ENCODE peak calls at places on chromosomes 5 and 9, in five cellular contexts. M is mammary epithelial cell, W is mesothelial cell of epicardium, I is sigmoid colon, D is fibroblast of pulmonary artery. E is an unnamed sample.

GRCh38 chr5:10543585-10544040 is 20.3 kb upstream of the ANKRD33B start:
- DNase-seq in M (no peak), W (no peak), I (peak), D (no peak), E (no peak)

GRCh38 chr9:104068546-104068945 is 25.6 kb upstream of the SMC2 start:
- DNase-seq in M (peak), W (no peak), I (no peak), D (peak), E (no peak)

GRCh38 chr5:34787035-34787434 is 51.9 kb upstream of the TTC23L start:
- DNase-seq in M (no peak), W (no peak), I (no peak), D (no peak), E (no peak)

GRCh38 chr9:81559741-81560140 is 129.6 kb downstream of the TLE1 start:
- DNase-seq in M (peak), W (no peak), I (no peak), D (peak), E (no peak)

GRCh38 chr9:8486095-8486494 is 686.5 kb upstream of the DMAC1 start:
- DNase-seq in M (no peak), W (no peak), I (no peak), D (peak), E (no peak)

GRCh38 chr5:143437666-143438273 is 34.3 kb upstream of the NR3C1 start:
- DNase-seq in M (no peak), W (no peak), I (no peak), D (no peak), E (no peak)

GRCh38 chr5:177434437-177434836 is 8.0 kb downstream of the GRK6 start:
- DNase-seq in M (no peak), W (no peak), I (no peak), D (no peak), E (peak)

GRCh38 chr5:99045864-99046263 is 117.1 kb upstream of the CHD1 start:
- DNase-seq in M (no peak), W (no peak), I (no peak), D (no peak), E (no peak)

GRCh38 chr5:39399135-39400036 is 25.4 kb downstream of the DAB2 start:
- DNase-seq in M (peak), W (no peak), I (peak), D (peak), E (no peak)

GRCh38 chr5:135539430-135540005 is 3.8 kb upstream of the NEUROG1 start:
- DNase-seq in M (no peak), W (no peak), I (no peak), D (no peak), E (no peak)

DNA sequence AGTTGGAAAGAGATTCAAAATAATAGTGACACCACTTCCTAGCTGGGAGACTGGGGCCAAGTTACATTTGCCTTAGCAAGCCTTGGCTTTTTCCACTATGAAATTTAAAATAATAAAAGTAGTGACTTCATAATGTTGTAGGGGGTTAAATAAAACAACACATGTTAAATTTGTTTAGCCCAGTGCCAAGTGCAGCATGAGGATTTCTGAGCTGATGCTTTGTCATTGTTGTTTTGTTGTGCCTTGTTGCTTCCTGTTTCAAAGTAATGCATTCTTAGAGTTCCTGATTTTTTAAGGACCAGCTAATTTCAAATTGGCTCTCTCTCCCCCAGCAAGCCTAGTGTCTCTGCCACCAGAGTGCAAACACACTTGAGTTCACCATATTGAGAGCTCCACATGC is 270.7 kb upstream of the PAPPA start:
- DNase-seq in M (no peak), W (no peak), I (no peak), D (peak), E (no peak)
- TF ChIP-seq CTCF in M (no peak), W (no peak), I (no peak), D (no peak), E (no peak)

GRCh38 chr5:145908206-145908945 is 28.0 kb upstream of the SH3RF2 start:
- DNase-seq in M (no peak), W (no peak), I (no peak), D (no peak), E (no peak)
- TF ChIP-seq CTCF in M (peak), W (no peak), I (no peak), D (peak), E (no peak)

GRCh38 chr5:179152941-179153340 is 92.8 kb downstream of the ZNF354C start:
- DNase-seq in M (no peak), W (no peak), I (no peak), D (no peak), E (no peak)
- TF ChIP-seq CTCF in M (no peak), W (no peak), I (no peak), D (no peak), E (no peak)

DNA sequence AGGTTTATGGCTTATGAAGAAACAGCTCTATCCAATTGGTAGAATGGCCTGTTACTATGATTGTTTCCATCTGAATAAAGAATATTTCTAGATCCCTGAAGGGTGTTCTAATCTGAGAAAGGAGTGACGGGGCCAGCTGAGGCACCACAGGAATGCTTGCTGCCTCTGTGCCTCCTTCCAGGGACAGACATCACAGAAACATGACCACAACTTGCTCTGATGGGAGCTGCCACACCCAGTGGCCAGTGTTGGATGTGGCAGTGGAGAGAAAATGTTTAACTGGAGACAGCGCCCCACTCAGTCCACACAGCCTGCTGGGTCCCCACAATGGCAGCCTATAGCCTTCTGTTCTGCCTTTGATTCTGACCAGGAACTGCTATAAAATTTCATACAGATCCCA is 38.6 kb upstream of the TESK1 start:
- DNase-seq in M (no peak), W (no peak), I (no peak), D (no peak), E (no peak)
- TF ChIP-seq CTCF in M (no peak), W (no peak), I (no peak), D (no peak), E (no peak)

GRCh38 chr5:58918015-58918729 is 335.3 kb downstream of the RAB3C start:
- DNase-seq in M (no peak), W (no peak), I (no peak), D (no peak), E (no peak)
- TF ChIP-seq CTCF in M (no peak), W (no peak), I (no peak), D (no peak), E (no peak)

GRCh38 chr9:11701706-11702105 is 991.5 kb upstream of the TYRP1 start:
- DNase-seq in M (no peak), W (no peak), I (no peak), D (no peak), E (no peak)

GRCh38 chr9:11697101-11697500 is 996.1 kb upstream of the TYRP1 start:
- DNase-seq in M (no peak), W (no peak), I (no peak), D (no peak), E (no peak)

DNA sequence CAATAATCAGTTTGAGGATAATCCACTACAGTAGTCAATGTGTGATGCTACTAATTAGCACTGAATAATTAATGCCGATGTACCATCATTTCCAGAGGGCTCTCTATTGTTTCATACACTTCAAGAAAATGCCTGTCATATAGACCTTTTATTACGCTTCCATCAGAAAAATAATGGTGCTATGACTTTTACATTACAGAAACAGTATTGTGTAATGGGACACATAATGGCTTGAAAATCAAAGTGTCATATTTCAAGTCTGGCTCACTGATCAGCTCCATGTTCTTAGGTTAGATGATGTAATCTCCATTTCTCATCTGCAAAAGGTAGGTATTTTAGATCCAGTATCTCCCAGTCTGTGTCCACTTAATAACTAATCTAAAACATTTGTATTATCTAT is 990.7 kb upstream of the TYRP1 start:
- DNase-seq in M (no peak), W (no peak), I (no peak), D (no peak), E (no peak)
- TF ChIP-seq CTCF in M (no peak), W (no peak), I (no peak), D (no peak), E (no peak)

DNA sequence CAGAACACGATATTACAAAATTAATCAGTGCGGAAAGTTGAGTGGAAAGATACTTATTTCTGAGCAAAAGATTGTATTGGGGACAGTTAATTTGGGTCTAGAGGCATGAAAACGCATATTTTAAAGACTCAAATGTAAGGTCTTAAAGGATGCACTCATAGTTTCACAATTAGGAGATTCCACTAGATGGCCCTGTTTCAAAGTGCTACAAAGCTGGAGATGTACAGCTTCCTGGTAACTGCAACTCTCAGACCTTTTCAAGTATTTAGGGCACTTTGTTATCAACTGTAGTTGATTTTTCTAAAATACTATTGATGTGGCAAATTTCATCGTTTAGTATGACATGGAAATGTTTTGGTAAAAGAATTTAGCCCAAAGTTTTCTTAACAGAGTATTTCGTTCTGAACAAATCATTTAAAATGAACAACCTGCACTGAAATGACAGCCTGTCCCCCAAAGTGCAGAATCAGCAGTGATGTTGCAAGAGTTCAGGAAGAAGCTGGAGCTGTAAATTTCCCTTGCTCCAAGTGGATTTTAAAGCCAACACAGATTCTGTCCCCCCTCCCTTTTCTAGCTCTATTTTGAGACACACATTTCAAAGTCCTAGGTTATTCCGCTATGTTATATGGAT is 16.2 kb upstream of the NDUFB6 start:
- DNase-seq in M (peak), W (no peak), I (no peak), D (peak), E (no peak)
- TF ChIP-seq CTCF in M (peak), W (no peak), I (no peak), D (peak), E (peak)

DNA sequence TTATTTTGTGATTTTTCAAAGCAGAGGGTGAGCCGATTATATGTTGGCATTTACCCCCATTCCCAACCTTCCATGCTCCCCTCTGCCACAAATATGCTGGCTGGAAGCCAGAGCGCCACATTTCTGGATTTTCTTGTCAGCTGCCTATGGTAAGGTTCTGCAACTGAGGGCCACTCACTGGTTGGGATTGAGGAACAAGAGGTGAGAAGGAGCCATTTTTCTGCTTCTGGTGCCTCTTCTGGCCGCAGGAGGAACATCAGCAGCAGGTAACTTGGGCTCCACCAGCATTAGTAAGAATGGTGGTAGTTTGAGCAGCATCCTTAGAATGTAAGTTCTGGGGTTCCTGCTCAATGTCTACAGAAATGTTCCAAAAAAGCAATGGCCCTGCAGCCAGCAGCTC is 159.5 kb upstream of the MAST4 start:
- DNase-seq in M (no peak), W (no peak), I (no peak), D (no peak), E (no peak)
- TF ChIP-seq CTCF in M (peak), W (no peak), I (no peak), D (peak), E (no peak)

GRCh38 chr9:123999668-124000067 is 11.9 kb upstream of the LHX2 start:
- DNase-seq in M (no peak), W (no peak), I (no peak), D (no peak), E (no peak)

GRCh38 chr9:123998970-123999621 is 12.5 kb upstream of the LHX2 start:
- DNase-seq in M (no peak), W (peak), I (no peak), D (no peak), E (peak)

GRCh38 chr9:123998278-123998925 is 13.2 kb upstream of the LHX2 start:
- DNase-seq in M (no peak), W (no peak), I (no peak), D (no peak), E (no peak)

GRCh38 chr9:123997665-123998277 is 13.8 kb upstream of the LHX2 start:
- DNase-seq in M (peak), W (peak), I (no peak), D (peak), E (peak)

DNA sequence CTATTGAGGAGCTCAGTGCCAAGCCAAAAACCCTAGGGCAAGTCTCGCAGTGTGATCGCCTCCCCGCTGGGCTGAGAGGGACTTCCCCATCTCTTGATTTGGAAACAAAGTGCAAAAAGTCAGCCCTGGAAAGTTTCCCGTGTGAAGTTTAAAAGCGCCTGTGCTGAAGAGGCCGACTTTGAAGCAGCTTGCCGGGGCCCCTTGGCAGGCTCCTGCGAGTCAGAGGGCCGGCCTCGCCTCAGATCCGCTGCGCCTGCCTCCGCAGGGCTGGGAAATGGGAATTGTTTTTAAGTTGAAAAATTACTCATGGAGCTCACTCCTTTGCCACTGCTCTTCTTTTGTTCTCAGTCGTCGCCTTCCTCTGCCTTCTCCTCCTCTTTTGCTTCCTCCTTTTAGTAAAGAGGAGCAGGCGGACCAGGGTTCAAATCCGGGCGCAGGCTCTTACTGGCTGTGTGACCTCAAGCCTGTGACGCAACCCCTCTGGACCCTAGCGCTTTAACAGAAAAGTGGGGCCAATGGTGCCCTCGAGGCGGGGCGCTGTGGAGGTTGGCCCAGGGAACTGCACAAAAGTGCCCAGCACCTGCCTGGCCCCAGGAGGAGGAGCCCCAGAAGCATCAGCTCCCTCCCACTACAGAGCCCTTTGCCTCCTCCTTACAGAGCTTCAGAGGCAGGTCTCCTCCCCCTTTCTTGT is 14.7 kb upstream of the LHX2 start:
- DNase-seq in M (peak), W (no peak), I (no peak), D (peak), E (no peak)
- TF ChIP-seq CTCF in M (no peak), W (no peak), I (no peak), D (no peak), E (no peak)